ENCODE peak calls at places on chromosomes 16 and 17, in seven cellular contexts. M, A, Y, D, G, J and L are unnamed samples. For H3K9me3, the result is how much of the 10 kb centered on the place peaks cover.

GRCh38 chr17:51322390-51323029 is 62.2 kb downstream of the UTP18 start:
- DNase-seq in A (peak), Y (no peak), J (no peak), D (no peak), M (peak), G (no peak), L (peak)

GRCh38 chr17:77842148-77842905 is 116.2 kb upstream of the TNRC6C start:
- DNase-seq in G (peak), A (no peak), D (no peak), J (no peak), M (peak), Y (no peak), L (no peak)

GRCh38 chr16:55283776-55284717 is 40.0 kb upstream of the IRX6 start:
- DNase-seq in D (no peak), Y (no peak), J (no peak), M (no peak), A (no peak), G (no peak), L (no peak)

GRCh38 chr17:37821025-37821713 is 76.3 kb upstream of the HNF1B start:
- DNase-seq in D (no peak), M (peak), J (no peak), Y (no peak), G (no peak), A (no peak), L (no peak)

GRCh38 chr16:13343981-13344380 is 442.6 kb downstream of the SHISA9 start:
- DNase-seq in G (no peak), A (no peak), Y (no peak), J (no peak), M (no peak), D (no peak), L (no peak)

GRCh38 chr17:72297326-72298115 is 176.7 kb downstream of the SOX9 start:
- DNase-seq in G (no peak), A (no peak), Y (no peak), D (no peak), J (no peak), M (peak), L (no peak)

GRCh38 chr17:35889818-35890773 is 9.9 kb upstream of the CCL5 start:
- DNase-seq in J (no peak), M (peak), A (no peak), G (no peak), D (no peak), Y (no peak), L (no peak)

GRCh38 chr16:67525176-67525860 is 3.3 kb upstream of the RIPOR1 start:
- DNase-seq in J (no peak), A (no peak), M (peak), G (no peak), D (no peak), Y (no peak), L (no peak)

GRCh38 chr16:67155305-67156145 is 4.2 kb downstream of the TRADD start:
- DNase-seq in J (peak), D (peak), M (peak), Y (peak), A (peak), G (peak), L (peak)

GRCh38 chr17:6549384-6550036 is 6.8 kb downstream of the PITPNM3 start:
- DNase-seq in M (no peak), G (no peak), Y (no peak), D (no peak), A (no peak), J (no peak), L (no peak)

GRCh38 chr16:74455619-74456289 is 34.5 kb upstream of the CLEC18B start:
- DNase-seq in Y (no peak), J (no peak), M (peak), D (no peak), A (no peak), G (no peak), L (no peak)

GRCh38 chr17:75723201-75723930 is 2.1 kb downstream of the ITGB4 start:
- DNase-seq in D (no peak), A (no peak), G (no peak), Y (no peak), J (no peak), M (no peak), L (no peak)

GRCh38 chr16:24848065-24848464 is 2.3 kb downstream of the SLC5A11 start:
- DNase-seq in M (peak), D (no peak), A (no peak), Y (no peak), J (no peak), G (peak), L (no peak)

GRCh38 chr17:47311420-47311819 is 12.3 kb upstream of the EFCAB13 start:
- DNase-seq in M (no peak), A (no peak), Y (no peak), D (no peak), G (no peak), J (no peak), L (no peak)

GRCh38 chr16:83134638-83135037 is 507.9 kb downstream of the CDH13 start:
- DNase-seq in Y (no peak), G (no peak), A (peak), D (no peak), M (no peak), J (no peak), L (no peak)

GRCh38 chr16:69812213-69813014 is 50.3 kb downstream of the WWP2 start:
- DNase-seq in D (no peak), J (no peak), A (no peak), G (no peak), Y (no peak), M (no peak), L (no peak)

GRCh38 chr16:1450218-1450617 is 5.9 kb upstream of the CCDC154 start:
- DNase-seq in J (no peak), D (no peak), M (no peak), Y (no peak), A (no peak), G (no peak), L (no peak)

GRCh38 chr17:77515227-77515626 is 374.5 kb downstream of the SEC14L1 start:
- DNase-seq in D (no peak), G (no peak), A (no peak), M (no peak), Y (no peak), J (no peak), L (no peak)

GRCh38 chr17:19546289-19547065 is 12.8 kb downstream of the SLC47A1 start:
- DNase-seq in G (peak), Y (peak), D (peak), J (no peak), A (peak), M (no peak), L (no peak)

GRCh38 chr16:85931596-85932402 is 32.8 kb downstream of the IRF8 start:
- DNase-seq in M (no peak), A (peak), Y (no peak), D (peak), J (no peak), G (no peak), L (no peak)

GRCh38 chr16:80669673-80670072 is 128.9 kb downstream of the DYNLRB2 start:
- DNase-seq in J (no peak), M (no peak), Y (no peak), D (no peak), G (no peak), A (no peak), L (no peak)

GRCh38 chr16:11143741-11144035 is 112.3 kb downstream of the SOCS1 start:
- DNase-seq in G (no peak), A (no peak), Y (no peak), J (no peak), M (no peak), D (no peak), L (no peak)

GRCh38 chr17:74682028-74682427 is 30.7 kb downstream of the CD300LF start:
- DNase-seq in D (no peak), G (no peak), M (no peak), Y (no peak), A (no peak), J (no peak), L (no peak)

GRCh38 chr16:19382887-19383816 is 34.5 kb upstream of the TMC5 start:
- DNase-seq in D (no peak), A (no peak), Y (peak), J (no peak), M (no peak), G (no peak), L (no peak)

GRCh38 chr17:65920996-65921395 is 270.9 kb downstream of the CEP112 start:
- DNase-seq in M (no peak), D (no peak), A (no peak), J (no peak), Y (no peak), G (no peak), L (peak)

GRCh38 chr17:7687072-7687907 is at the start of gene TP53:
- DNase-seq in J (peak), M (peak), D (peak), Y (peak), G (peak), A (peak), L (peak)

GRCh38 chr16:19542138-19542821 is 13.2 kb upstream of the VPS35L start:
- DNase-seq in Y (no peak), J (no peak), A (no peak), M (no peak), D (no peak), G (no peak), L (peak)

GRCh38 chr17:38320482-38320881 is 23.3 kb downstream of the GPR179 start:
- DNase-seq in Y (peak), J (no peak), G (no peak), M (no peak), A (no peak), D (no peak), L (no peak)

GRCh38 chr17:76725580-76726230 is 701 bp downstream of the JMJD6 start:
- DNase-seq in Y (peak), A (peak), D (peak), J (no peak), M (peak), G (peak), L (peak)

GRCh38 chr17:5581655-5582054 is 2.7 kb downstream of the NLRP1 start:
- DNase-seq in D (no peak), G (no peak), J (no peak), M (no peak), A (no peak), Y (no peak), L (no peak)

GRCh38 chr16:86044241-86044671 is 145.3 kb downstream of the IRF8 start:
- DNase-seq in D (no peak), G (peak), M (peak), A (peak), J (peak), Y (no peak), L (peak)

GRCh38 chr17:81285179-81285878 is 9.8 kb downstream of the SLC38A10 start:
- DNase-seq in Y (peak), D (peak), M (peak), G (peak), A (no peak), J (no peak), L (no peak)

GRCh38 chr17:70820276-70820675 is 650.9 kb downstream of the KCNJ2 start:
- DNase-seq in D (no peak), J (no peak), M (peak), G (no peak), Y (no peak), A (no peak), L (no peak)

GRCh38 chr16:1080801-1081733 is 8.5 kb downstream of the SSTR5 start:
- DNase-seq in M (no peak), D (no peak), G (no peak), A (no peak), Y (no peak), J (no peak), L (peak)

GRCh38 chr17:42247734-42248133 is 28.5 kb downstream of the STAT5B start:
- DNase-seq in J (peak), G (peak), Y (no peak), D (no peak), A (no peak), M (peak), L (no peak)

GRCh38 chr17:614637-615546 is 99.7 kb downstream of the VPS53 start:
- DNase-seq in M (peak), J (no peak), G (no peak), D (no peak), Y (no peak), A (no peak), L (no peak)

GRCh38 chr17:57551321-57552079 is 193.6 kb downstream of the CCDC182 start:
- DNase-seq in G (no peak), J (no peak), A (peak), D (no peak), M (no peak), Y (no peak), L (peak)

GRCh38 chr16:87409153-87409552 is 17.0 kb downstream of the MAP1LC3B start:
- DNase-seq in D (peak), Y (no peak), G (peak), A (no peak), M (no peak), J (no peak), L (no peak)

GRCh38 chr16:35754391-35755369 is 2295.3 kb downstream of the TP53TG3F start:
- DNase-seq in A (no peak), G (no peak), M (no peak), J (no peak), Y (peak), D (no peak), L (no peak)
- H3K9me3 ChIP-seq in A (under half), G (under half), M (under half), J (half or more), Y (under half), D (under half), L (under half)

GRCh38 chr16:89357460-89357859 is 132.9 kb downstream of the ANKRD11 start:
- DNase-seq in M (no peak), J (no peak), A (no peak), Y (no peak), G (no peak), D (no peak), L (no peak)
- TF ChIP-seq CTCF in M (no peak), J (no peak), A (no peak), Y (no peak), G (no peak), D (no peak), L (no peak)

GRCh38 chr17:63816669-63817068 is 10.6 kb upstream of the PSMC5 start:
- DNase-seq in M (peak), G (no peak), Y (no peak), J (peak), D (no peak), A (no peak), L (no peak)

GRCh38 chr17:63819585-63820537 is 7.4 kb upstream of the PSMC5 start:
- DNase-seq in Y (no peak), G (no peak), J (no peak), D (no peak), M (no peak), A (no peak), L (no peak)

GRCh38 chr17:63817736-63818385 is 9.4 kb upstream of the PSMC5 start:
- DNase-seq in J (no peak), D (no peak), A (no peak), Y (no peak), M (no peak), G (no peak), L (no peak)

GRCh38 chr17:63820963-63821561 is 6.2 kb upstream of the PSMC5 start:
- DNase-seq in G (no peak), A (no peak), D (no peak), J (no peak), Y (no peak), M (no peak), L (no peak)

GRCh38 chr17:63819131-63819530 is 8.1 kb upstream of the PSMC5 start:
- DNase-seq in Y (no peak), G (no peak), D (no peak), J (no peak), M (no peak), A (no peak), L (no peak)
- H3K27ac ChIP-seq in Y (no peak), G (no peak), D (no peak), J (no peak), M (no peak), A (no peak), L (no peak)

GRCh38 chr16:31767267-31767666 is 106.3 kb upstream of the ZNF267 start:
- DNase-seq in M (no peak), Y (no peak), G (no peak), A (no peak), J (no peak), D (no peak), L (no peak)

DNA sequence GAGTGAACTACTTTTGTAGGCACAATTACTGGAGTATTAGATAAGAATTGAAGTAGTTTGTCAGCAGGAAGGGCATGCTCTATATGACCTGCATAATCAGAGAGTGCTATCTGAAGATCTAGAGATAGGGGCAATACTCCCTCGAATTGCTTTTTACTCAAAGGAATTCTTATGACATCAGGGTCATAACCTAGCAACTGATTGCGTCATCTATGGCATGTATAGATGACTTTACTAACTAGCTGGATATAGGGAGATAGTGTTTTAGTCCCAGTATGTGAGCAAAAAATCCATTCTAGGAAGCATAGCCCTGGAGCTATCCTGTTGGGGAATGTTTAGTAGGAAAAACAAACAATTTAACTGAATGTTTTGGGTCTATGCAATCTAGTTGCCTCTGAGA is 109.5 kb upstream of the ZNF267 start:
- DNase-seq in A (no peak), M (no peak), G (no peak), D (no peak), Y (no peak), J (no peak), L (no peak)
- H3K9me3 ChIP-seq in A (under half), M (under half), G (half or more), D (under half), Y (under half), J (under half), L (under half)

DNA sequence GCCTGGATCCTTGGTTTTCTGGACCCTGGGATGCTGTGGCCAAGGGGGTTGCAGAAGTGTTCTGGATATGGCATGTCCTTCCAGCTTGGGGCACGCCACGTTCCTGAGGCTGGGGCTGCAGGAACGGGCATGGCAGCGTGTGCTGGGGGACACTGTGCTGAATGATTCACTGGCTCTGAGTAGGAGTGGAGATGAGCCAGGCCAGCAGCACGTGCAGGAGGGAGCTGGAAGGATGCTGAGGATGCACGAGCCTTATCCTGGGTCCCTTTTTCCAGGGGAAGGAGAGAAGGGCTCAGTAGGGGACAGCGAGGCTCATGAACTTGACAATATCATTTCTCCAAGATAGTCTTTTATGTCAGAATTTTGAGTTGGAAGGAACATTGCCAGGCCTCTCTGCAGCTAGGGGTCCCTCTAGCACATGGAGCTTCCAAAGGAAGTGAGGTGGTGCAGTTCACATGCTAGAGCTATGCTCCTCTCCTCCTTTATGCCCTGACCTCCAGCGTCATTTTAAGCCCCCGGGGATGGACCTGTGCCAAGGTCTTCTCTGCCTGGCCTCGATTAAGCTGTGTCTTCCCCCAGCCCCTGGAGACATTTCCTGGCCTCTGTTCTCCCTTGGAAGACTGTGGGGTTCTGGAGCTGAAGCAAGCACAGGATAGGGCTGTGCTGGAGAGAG is 125.9 kb downstream of the OR1D5 start:
- DNase-seq in Y (no peak), J (no peak), G (no peak), D (no peak), M (peak), A (no peak), L (no peak)
- TF ChIP-seq CTCF in Y (no peak), J (peak), G (no peak), D (no peak), M (no peak), A (peak), L (peak)

DNA sequence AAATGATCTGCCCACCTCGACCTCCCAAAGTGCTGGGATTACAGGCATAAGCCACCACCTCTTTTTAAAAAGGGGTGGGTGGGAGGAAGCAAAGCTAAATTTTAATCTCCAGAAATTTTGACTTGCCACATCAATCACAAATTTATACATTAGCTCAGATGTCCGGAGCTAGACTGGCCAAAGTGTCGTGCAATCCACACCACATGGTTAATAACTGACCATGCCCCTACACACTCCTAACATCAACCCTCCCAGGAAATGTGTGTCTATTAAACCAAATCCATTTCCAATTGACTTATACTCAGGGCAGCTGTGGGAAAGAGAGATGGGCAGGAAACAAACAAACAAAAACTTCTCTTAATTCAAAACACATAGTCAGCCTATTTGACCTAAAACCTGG is 29.9 kb downstream of the SMURF2 start:
- DNase-seq in G (no peak), Y (no peak), J (no peak), D (no peak), A (no peak), M (no peak), L (no peak)
- H3K27ac ChIP-seq in G (no peak), Y (no peak), J (no peak), D (no peak), A (no peak), M (no peak), L (no peak)

DNA sequence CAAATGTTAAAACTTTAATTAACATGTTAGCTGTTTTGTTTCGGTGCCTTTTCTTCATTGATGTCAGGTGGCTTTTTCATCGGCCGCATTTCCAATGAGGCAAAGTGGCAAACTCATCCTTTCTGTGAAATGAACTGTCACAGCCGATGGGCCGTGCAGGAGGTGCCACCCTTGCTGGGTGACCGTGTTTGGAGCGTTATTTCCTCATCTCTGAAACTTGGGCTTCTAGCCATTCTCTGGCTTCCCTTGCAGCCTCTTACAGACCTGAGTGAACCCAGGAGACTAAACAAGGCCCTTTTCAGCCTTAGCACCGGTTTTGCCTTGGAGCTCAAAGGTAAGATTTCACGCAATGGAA is 42.2 kb upstream of the PRSS54 start:
- DNase-seq in Y (no peak), G (no peak), A (peak), D (no peak), J (no peak), M (no peak), L (no peak)
- H3K9me3 ChIP-seq in Y (under half), G (under half), A (under half), D (under half), J (under half), M (under half), L (under half)